ENCODE peak calls at places on chromosomes 5 and 9, in four cellular contexts. C, J, R and N are unnamed samples.

GRCh38 chr5:107383414-107383813 is 287.3 kb downstream of the EFNA5 start:
- DNase-seq in C (no peak), J (no peak), R (no peak), N (no peak)

GRCh38 chr5:122756263-122756911 is 18.5 kb upstream of the SNX2 start:
- DNase-seq in C (no peak), J (no peak), R (no peak), N (no peak)

GRCh38 chr5:136155078-136155477 is 22.4 kb downstream of the SMAD5 start:
- DNase-seq in C (no peak), J (no peak), R (no peak), N (no peak)

GRCh38 chr9:115164511-115164974 is 46.6 kb upstream of the TNC start:
- DNase-seq in C (no peak), J (no peak), R (no peak), N (no peak)

GRCh38 chr9:108836771-108837170 is 19.0 kb downstream of the ACTL7B start:
- DNase-seq in C (no peak), J (no peak), R (no peak), N (no peak)

GRCh38 chr5:61758711-61759110 is 426.7 kb downstream of the ZSWIM6 start:
- DNase-seq in C (no peak), J (no peak), R (no peak), N (no peak)

GRCh38 chr5:122458278-122458872 is 146.3 kb downstream of the SNCAIP start:
- DNase-seq in C (no peak), J (no peak), R (no peak), N (no peak)

GRCh38 chr5:149345892-149346222 is 558 bp downstream of the GRPEL2 start:
- DNase-seq in C (no peak), J (no peak), R (no peak), N (no peak)

GRCh38 chr9:89576404-89576824 is 28.4 kb upstream of the GADD45G start:
- DNase-seq in C (no peak), J (no peak), R (no peak), N (no peak)

GRCh38 chr5:180595381-180596114 is 4.2 kb upstream of the SCGB3A1 start:
- DNase-seq in C (no peak), J (no peak), R (peak), N (no peak)